ENCODE peak calls at places on chromosomes 7 and 10, in four cellular contexts. Z, L, V and J are unnamed samples.

GRCh38 chr7:144784943-144785342 is 50.9 kb downstream of the TPK1 start:
- DNase-seq in V (no peak), L (no peak), Z (no peak), J (no peak)

GRCh38 chr10:130897815-130898214 is 413.7 kb downstream of the TCERG1L start:
- DNase-seq in Z (no peak), V (no peak), L (no peak), J (no peak)

GRCh38 chr7:16189026-16189715 is 232.2 kb downstream of the CRPPA start:
- DNase-seq in L (peak), V (no peak), Z (no peak), J (peak)

GRCh38 chr10:133141144-133141962 is 18.7 kb upstream of the KNDC1 start:
- DNase-seq in Z (no peak), V (no peak), L (no peak), J (no peak)

GRCh38 chr7:84200859-84201258 is 6.3 kb upstream of the SEMA3A start:
- DNase-seq in Z (no peak), L (no peak), V (no peak), J (peak)

GRCh38 chr10:77041636-77042258 is 595.9 kb downstream of the KCNMA1 start:
- DNase-seq in V (no peak), L (no peak), Z (no peak), J (no peak)

GRCh38 chr7:159035571-159036073 is 109.0 kb downstream of the VIPR2 start:
- DNase-seq in V (no peak), L (no peak), Z (no peak), J (no peak)

GRCh38 chr10:31209523-31209922 is 109.5 kb upstream of the ZEB1 start:
- DNase-seq in Z (no peak), L (no peak), V (no peak), J (no peak)

GRCh38 chr7:30091431-30092386 is 43.1 kb upstream of the MTURN start:
- DNase-seq in Z (no peak), L (peak), V (no peak), J (peak)

GRCh38 chr10:30467939-30468338 is 34.0 kb downstream of the MAP3K8 start:
- DNase-seq in Z (no peak), V (no peak), L (no peak), J (no peak)

GRCh38 chr10:129769381-129770116 is 194.5 kb downstream of the EBF3 start:
- DNase-seq in Z (peak), L (no peak), V (no peak), J (no peak)

GRCh38 chr10:12387561-12388210 is 38.3 kb downstream of the CAMK1D start:
- DNase-seq in Z (no peak), L (no peak), V (no peak), J (no peak)

GRCh38 chr10:85544956-85545355 is 821.6 kb downstream of the GRID1 start:
- DNase-seq in L (no peak), Z (no peak), V (no peak), J (no peak)

GRCh38 chr10:71333154-71333887 is 14.3 kb downstream of the SLC29A3 start:
- DNase-seq in V (no peak), Z (no peak), L (no peak), J (no peak)

GRCh38 chr10:118776033-118776432 is 21.3 kb upstream of the CACUL1 start:
- DNase-seq in L (no peak), Z (no peak), V (no peak), J (no peak)

GRCh38 chr7:137408096-137408495 is 64.6 kb upstream of the PTN start:
- DNase-seq in V (no peak), Z (no peak), L (no peak), J (no peak)

GRCh38 chr10:52469970-52470705 is 156.1 kb downstream of the DKK1 start:
- DNase-seq in V (no peak), L (no peak), Z (no peak), J (no peak)

GRCh38 chr7:24378871-24379608 is 95.0 kb downstream of the NPY start:
- DNase-seq in Z (no peak), L (peak), V (no peak), J (peak)

GRCh38 chr7:17599733-17600685 is 301.6 kb downstream of the AHR start:
- DNase-seq in Z (no peak), L (peak), V (no peak), J (peak)

GRCh38 chr10:44416976-44417375 is 32.1 kb upstream of the CXCL12 start:
- DNase-seq in L (no peak), Z (no peak), V (no peak), J (no peak)

GRCh38 chr10:124068929-124069328 is 24.5 kb downstream of the CHST15 start:
- DNase-seq in V (no peak), Z (no peak), L (no peak), J (no peak)

GRCh38 chr10:54133201-54133600 is 667.8 kb downstream of the PCDH15 start:
- DNase-seq in L (no peak), V (no peak), Z (no peak), J (no peak)
- TF ChIP-seq CTCF in L (no peak), V (no peak), Z (peak), J (no peak)

DNA sequence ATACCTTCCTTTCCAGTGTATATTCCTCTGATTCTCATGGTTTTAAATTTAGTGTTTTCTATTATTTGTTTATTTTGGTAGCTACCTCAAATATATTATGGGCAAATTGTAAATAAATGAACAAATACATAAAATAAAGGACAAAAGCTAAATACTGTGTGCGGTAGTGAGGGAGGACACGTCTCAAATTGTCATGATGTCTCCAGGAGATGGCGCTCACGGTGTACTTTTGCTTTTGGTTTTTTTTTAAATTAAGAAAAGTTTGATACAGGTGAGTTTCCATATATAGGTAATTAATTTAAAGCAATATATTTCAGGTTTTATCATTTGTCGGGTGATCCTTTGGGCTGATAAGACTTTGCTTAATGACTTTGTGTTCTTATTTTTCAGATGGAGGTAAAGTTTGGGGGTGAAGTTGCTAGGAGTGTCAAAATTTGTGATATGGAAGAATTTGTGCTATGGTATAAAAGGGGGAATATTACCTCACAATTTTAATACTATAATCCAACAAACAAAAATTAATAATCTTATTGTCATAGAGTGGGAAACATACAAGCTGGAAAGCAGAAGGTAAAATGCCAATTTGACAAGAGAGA is 68.4 kb upstream of the TMEM229A start:
- DNase-seq in V (no peak), L (no peak), Z (no peak), J (peak)
- TF ChIP-seq CTCF in V (peak), L (no peak), Z (peak), J (peak)

DNA sequence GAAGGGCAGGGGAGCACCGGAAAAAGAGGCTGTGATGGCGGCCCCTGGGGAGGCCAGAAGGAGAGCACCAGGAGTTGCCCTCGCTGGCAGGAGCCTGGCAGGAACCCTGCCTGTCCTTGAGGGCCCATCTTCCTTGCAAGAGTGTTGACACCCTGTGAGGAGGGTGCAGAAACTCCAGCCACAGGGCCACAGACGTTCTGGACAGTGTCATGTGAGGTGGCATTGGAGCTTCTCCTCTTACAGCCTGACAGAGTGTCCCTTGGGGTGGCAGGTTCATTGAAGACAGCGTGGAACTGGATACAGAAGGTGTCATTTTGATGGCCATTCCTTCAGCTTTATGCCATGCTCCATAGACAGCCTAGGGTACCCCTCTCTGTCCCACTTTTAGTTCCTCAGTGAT is 54.2 kb downstream of the RBM20 start:
- DNase-seq in V (no peak), L (no peak), Z (no peak), J (no peak)
- TF ChIP-seq CTCF in V (no peak), L (no peak), Z (no peak), J (no peak)

GRCh38 chr10:5659702-5660528 is 6.5 kb downstream of the ASB13 start:
- DNase-seq in V (no peak), L (peak), Z (no peak), J (peak)
- TF ChIP-seq CTCF in V (no peak), L (no peak), Z (no peak), J (no peak)

DNA sequence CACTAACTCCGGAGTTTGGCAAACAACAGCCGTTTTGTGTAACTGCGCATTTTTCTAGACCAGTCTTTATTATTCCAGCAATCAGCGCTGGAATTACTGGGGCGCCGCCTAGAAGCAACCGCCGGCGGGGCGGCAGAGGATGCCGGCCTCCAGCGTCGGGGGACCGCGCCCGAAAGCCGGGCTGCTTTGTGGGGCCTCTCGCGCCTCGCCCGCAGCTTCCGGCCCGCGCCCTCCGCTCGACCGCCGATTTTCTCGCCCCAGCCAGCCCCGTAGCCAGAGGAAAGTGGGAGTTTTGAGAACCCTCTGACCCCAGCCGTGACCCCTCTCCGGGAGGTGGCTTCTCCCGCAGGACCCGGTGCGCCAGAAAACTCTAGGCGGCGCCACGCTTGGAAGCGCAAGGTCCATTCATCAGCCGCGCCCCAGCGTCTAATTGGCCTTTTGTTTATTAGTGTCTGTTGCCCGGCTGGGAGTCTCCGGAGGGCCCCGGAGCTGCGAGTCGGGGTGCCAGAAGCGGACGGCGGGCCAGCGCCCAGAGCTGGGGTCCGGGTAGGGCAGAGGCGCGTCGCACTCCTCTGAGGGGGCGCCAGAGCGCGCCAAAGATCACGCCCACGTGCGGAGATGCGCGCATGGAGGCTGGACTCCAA is 10.7 kb downstream of the EMX2 start:
- DNase-seq in V (no peak), L (peak), Z (no peak), J (peak)
- TF ChIP-seq CTCF in V (no peak), L (peak), Z (no peak), J (peak)